ENCODE peak calls at places on chromosomes 5 and 9, in six cellular contexts. Q is Panc1, S is stomach, C is heart right ventricle, M is esophagus muscularis mucosa, K is PC-9. G is an unnamed sample.

GRCh38 chr5:102481044-102481715 is 17.6 kb downstream of the SLCO6A1 start:
- DNase-seq in Q (no peak), K (no peak), S (no peak), M (no peak), C (no peak), G (no peak)

GRCh38 chr9:126061575-126061974 is 265.1 kb upstream of the MVB12B start:
- DNase-seq in C (no peak), Q (no peak), K (no peak), M (no peak), S (no peak), G (no peak)

GRCh38 chr9:4299006-4299795 is 667 bp downstream of the GLIS3 start:
- DNase-seq in K (peak; percentile 18), S (peak; percentile 29), M (no peak), C (peak; percentile 16), Q (no peak), G (no peak)

GRCh38 chr9:121201045-121201737 is 478 bp downstream of the RAB14 start:
- DNase-seq in S (peak; percentile 53), M (no peak), K (peak; percentile 60), Q (no peak), C (no peak), G (no peak)

GRCh38 chr5:55471468-55471867 is 63.3 kb downstream of the PLPP1 start:
- DNase-seq in Q (no peak), S (no peak), K (no peak), M (no peak), C (no peak), G (no peak)

GRCh38 chr9:18256574-18256973 is 217.4 kb upstream of the ADAMTSL1 start:
- DNase-seq in M (no peak), K (no peak), Q (no peak), C (no peak), S (no peak), G (no peak)

GRCh38 chr5:41966706-41967105 is 41.6 kb downstream of the FBXO4 start:
- DNase-seq in M (no peak), S (no peak), K (no peak), C (no peak), Q (no peak), G (no peak)

GRCh38 chr5:81017320-81017719 is 57.2 kb downstream of the RASGRF2 start:
- DNase-seq in K (no peak), Q (no peak), C (no peak), M (no peak), S (no peak), G (no peak)

GRCh38 chr5:74232281-74232680 is 408.2 kb downstream of the ENC1 start:
- DNase-seq in M (no peak), K (peak; percentile 52), Q (no peak), C (no peak), S (no peak), G (no peak)

GRCh38 chr5:139636975-139637408 is 11.2 kb upstream of the CXXC5 start:
- DNase-seq in M (no peak), K (no peak), Q (no peak), C (no peak), S (no peak), G (no peak)

GRCh38 chr9:120186276-120186675 is 393.7 kb downstream of the CDK5RAP2 start:
- DNase-seq in S (no peak), Q (no peak), C (no peak), M (no peak), K (no peak), G (no peak)

GRCh38 chr5:79753087-79753486 is 63.5 kb downstream of the CMYA5 start:
- DNase-seq in K (no peak), Q (no peak), C (no peak), S (no peak), M (no peak), G (no peak)

GRCh38 chr5:120735076-120735475 is 271.0 kb downstream of the PRR16 start:
- DNase-seq in S (no peak), C (no peak), K (no peak), Q (no peak), M (no peak), G (no peak)

GRCh38 chr5:168481330-168481788 is 4.9 kb upstream of the RARS1 start:
- DNase-seq in Q (no peak), K (no peak), C (no peak), M (peak; percentile 19), S (no peak), G (no peak)

GRCh38 chr5:68122439-68122906 is 93.1 kb upstream of the PIK3R1 start:
- DNase-seq in S (peak; percentile 76), M (no peak), C (no peak), Q (no peak), K (no peak), G (no peak)

GRCh38 chr9:126745574-126746411 is 59.0 kb upstream of the ZBTB43 start:
- DNase-seq in S (no peak), K (no peak), Q (no peak), C (no peak), M (peak; percentile 84), G (no peak)

GRCh38 chr5:35313296-35313695 is 83.0 kb upstream of the PRLR start:
- DNase-seq in C (no peak), S (no peak), M (no peak), Q (no peak), K (no peak), G (no peak)

GRCh38 chr9:77927265-77927664 is 104.3 kb downstream of the GNAQ start:
- DNase-seq in M (no peak), S (no peak), C (no peak), Q (no peak), K (no peak), G (no peak)

GRCh38 chr5:91076138-91076537 is 307.0 kb downstream of the ARRDC3 start:
- DNase-seq in K (no peak), C (no peak), M (no peak), Q (no peak), S (no peak), G (no peak)

GRCh38 chr9:35179347-35180271 is 17.8 kb downstream of the UNC13B start:
- DNase-seq in C (no peak), K (no peak), M (no peak), Q (no peak), S (no peak), G (no peak)

GRCh38 chr5:21783079-21783478 is 1070.1 kb downstream of the CDH12 start:
- DNase-seq in C (no peak), K (no peak), S (no peak), Q (no peak), M (no peak), G (no peak)

GRCh38 chr9:136653323-136654064 is 9.2 kb upstream of the EGFL7 start:
- DNase-seq in M (no peak), K (no peak), Q (no peak), S (no peak), C (peak; percentile 8), G (no peak)

GRCh38 chr9:17783227-17783626 is 204.4 kb downstream of the SH3GL2 start:
- DNase-seq in K (no peak), C (no peak), S (no peak), Q (no peak), M (no peak), G (no peak)

GRCh38 chr9:75953218-75953617 is 62.7 kb downstream of the PCSK5 start:
- DNase-seq in Q (no peak), S (no peak), C (no peak), K (no peak), M (no peak), G (no peak)

GRCh38 chr9:35510745-35511428 is 21.0 kb downstream of the RUSC2 start:
- DNase-seq in Q (no peak), M (no peak), K (peak; percentile 51), S (peak; percentile 51), C (peak; percentile 93), G (no peak)

GRCh38 chr5:147522435-147522834 is 12.6 kb upstream of the DPYSL3 start:
- DNase-seq in Q (no peak), K (no peak), S (no peak), C (no peak), M (no peak), G (no peak)

GRCh38 chr5:36599986-36600779 is 6.2 kb upstream of the SLC1A3 start:
- DNase-seq in Q (no peak), C (no peak), K (no peak), S (no peak), M (no peak), G (no peak)

GRCh38 chr5:137959488-137959887 is 70.2 kb downstream of the PKD2L2 start:
- DNase-seq in S (no peak), Q (no peak), M (no peak), K (no peak), C (no peak), G (no peak)

GRCh38 chr5:59407967-59408366 is 485.6 kb downstream of the PDE4D start:
- DNase-seq in M (no peak), S (no peak), Q (no peak), C (no peak), K (no peak), G (no peak)
- H3K9me3 ChIP-seq in M (peaks cover 7% of the 10 kb centered on the region), S (peaks cover 15% of the 10 kb centered on the region), Q (no peaks in the 10 kb centered on the region), C (peaks cover 4% of the 10 kb centered on the region), K (peaks cover 18% of the 10 kb centered on the region), G (peaks cover 3% of the 10 kb centered on the region)

DNA sequence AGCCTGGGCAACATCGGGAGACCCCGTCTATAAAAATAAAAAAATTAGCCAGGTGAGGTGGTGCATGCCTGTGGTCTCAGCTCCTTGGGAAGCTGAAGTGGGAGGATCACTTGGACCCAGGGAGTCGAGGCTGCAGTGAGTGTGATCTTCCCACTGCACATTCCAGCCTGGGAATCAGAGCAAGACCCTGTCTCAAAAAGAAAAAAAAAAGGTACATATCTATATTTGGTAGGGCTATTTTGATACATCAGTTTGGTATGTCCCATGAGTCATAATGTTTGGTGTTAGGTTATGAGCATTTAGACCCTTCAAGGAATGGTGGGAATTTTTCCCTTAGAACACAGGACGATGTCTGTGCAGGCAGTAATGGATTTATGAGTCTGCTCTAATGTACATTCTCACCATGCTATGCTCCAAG is 55.3 kb upstream of the POU4F3 start:
- DNase-seq in S (no peak), Q (peak; percentile 57), K (peak; percentile 67), C (no peak), M (no peak), G (no peak)
- H3K36me3 ChIP-seq in S (peaks cover 82% of the 10 kb centered on the region), Q (peaks cover 33% of the 10 kb centered on the region), K (peaks cover 20% of the 10 kb centered on the region), C (no peaks in the 10 kb centered on the region), M (peaks cover 64% of the 10 kb centered on the region), G (no peaks in the 10 kb centered on the region)

GRCh38 chr9:100534401-100534800 is 43.5 kb upstream of the CAVIN4 start:
- DNase-seq in K (no peak), M (no peak), Q (no peak), C (no peak), S (no peak), G (no peak)

GRCh38 chr9:100540327-100540726 is 37.6 kb upstream of the CAVIN4 start:
- DNase-seq in K (no peak), Q (no peak), M (no peak), C (no peak), S (no peak), G (no peak)
- H3K9me3 ChIP-seq in K (peaks cover 7% of the 10 kb centered on the region), Q (no peaks in the 10 kb centered on the region), M (no peaks in the 10 kb centered on the region), C (peaks cover 3% of the 10 kb centered on the region), S (peaks cover 13% of the 10 kb centered on the region), G (no peaks in the 10 kb centered on the region)

DNA sequence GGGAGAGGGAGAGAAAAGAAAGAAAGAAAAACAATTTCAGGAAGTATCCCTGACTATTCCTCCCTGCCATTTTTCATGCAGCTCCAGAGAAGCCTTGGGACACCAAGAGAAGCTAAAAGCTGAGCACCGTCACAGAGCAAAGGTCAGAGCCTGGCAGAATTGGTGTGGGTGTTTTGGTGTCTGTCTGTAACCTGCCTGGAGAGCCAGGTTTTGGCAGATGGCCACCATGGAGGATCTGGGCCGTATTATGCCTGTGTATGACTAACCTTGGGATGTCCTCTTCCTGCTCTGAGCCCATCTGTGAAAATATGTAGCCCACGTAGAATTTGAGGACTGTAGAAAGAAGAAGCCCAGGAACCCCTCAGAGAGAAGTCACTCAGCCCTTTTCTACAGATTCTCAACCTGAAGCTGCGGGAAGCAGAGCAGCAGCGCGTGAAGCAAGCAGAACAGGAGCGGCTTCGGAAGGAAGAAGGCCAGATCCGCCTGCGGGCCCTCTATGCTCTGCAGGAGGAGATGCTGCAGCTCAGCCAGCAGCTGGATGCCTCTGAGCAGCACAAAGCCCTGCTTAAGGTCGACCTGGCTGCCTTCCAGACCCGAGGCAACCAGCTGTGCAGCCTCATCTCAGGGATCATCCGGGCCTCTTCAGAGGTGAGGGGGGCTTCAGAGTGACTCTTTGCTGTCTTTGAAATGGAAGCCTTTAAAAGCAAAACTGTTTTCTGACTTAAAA is 18.8 kb downstream of the GLE1 start:
- DNase-seq in C (no peak), K (no peak), M (no peak), S (no peak), Q (no peak), G (no peak)
- H3K36me3 ChIP-seq in C (no peaks in the 10 kb centered on the region), K (peaks cover 29% of the 10 kb centered on the region), M (peaks cover 89% of the 10 kb centered on the region), S (peaks cover 98% of the 10 kb centered on the region), Q (no peaks in the 10 kb centered on the region), G (peaks cover 4% of the 10 kb centered on the region)